ENCODE peak calls at places on chromosomes 4 and X, in eight cellular contexts. L, Z, S, O, Q, M, W and C are unnamed samples.

GRCh38 chr4:159505275-159505975 is 402.5 kb downstream of the RAPGEF2 start:
- DNase-seq in L (no peak), Z (no peak), S (no peak), O (peak; percentile 68), Q (no peak), M (no peak), W (no peak), C (no peak)

GRCh38 chr4:8571702-8572685 is 8.2 kb upstream of the GPR78 start:
- DNase-seq in L (peak; percentile 15), Z (peak; percentile 13), S (no peak), O (no peak), Q (no peak), M (no peak), W (no peak), C (no peak)

GRCh38 chrX:133698298-133698697 is 283.0 kb upstream of the GPC4 start:
- DNase-seq in L (peak; percentile 39), Z (peak; percentile 57), S (no peak), O (peak; percentile 69), Q (no peak), M (no peak), W (no peak), C (peak; percentile 20)

GRCh38 chr4:5979981-5980380 is 38.2 kb downstream of the C4orf50 start:
- DNase-seq in L (no peak), Z (peak; percentile 14), S (peak; percentile 77), O (no peak), Q (peak; percentile 46), M (no peak), W (no peak), C (peak; percentile 33)

GRCh38 chr4:11548529-11549176 is 120.0 kb upstream of the HS3ST1 start:
- DNase-seq in L (peak; percentile 94), Z (no peak), S (no peak), O (no peak), Q (no peak), M (no peak), W (no peak), C (peak; percentile 81)

GRCh38 chrX:154019633-154020499 is at the start of gene IRAK1:
- DNase-seq in L (peak; percentile 18), Z (peak; percentile 52), S (peak; percentile 42), O (peak; percentile 53), Q (no peak), M (no peak), W (peak; percentile 29), C (peak; percentile 57)

GRCh38 chr4:17787315-17787714 is 5.9 kb upstream of the FAM184B start:
- DNase-seq in L (peak; percentile 90), Z (peak; percentile 67), S (no peak), O (peak; percentile 63), Q (no peak), M (no peak), W (no peak), C (peak; percentile 26)

GRCh38 chr4:137993232-137993631 is 248.9 kb downstream of the SLC7A11 start:
- DNase-seq in L (peak; percentile 72), Z (no peak), S (no peak), O (no peak), Q (no peak), M (no peak), W (no peak), C (peak; percentile 1)

GRCh38 chrX:115895678-115896329 is 274.7 kb upstream of the AGTR2 start:
- DNase-seq in L (no peak), Z (no peak), S (no peak), O (no peak), Q (no peak), M (no peak), W (no peak), C (no peak)

GRCh38 chr4:118776166-118776954 is 59.6 kb downstream of the SEC24D start:
- DNase-seq in L (peak; percentile 26), Z (peak; percentile 68), S (no peak), O (peak; percentile 76), Q (no peak), M (no peak), W (no peak), C (peak; percentile 43)

GRCh38 chr4:40227284-40227683 is 30.5 kb downstream of the RHOH start:
- DNase-seq in L (no peak), Z (no peak), S (no peak), O (peak; percentile 49), Q (no peak), M (no peak), W (no peak), C (no peak)

GRCh38 chr4:112708772-112709171 is 71.8 kb downstream of the LARP7 start:
- DNase-seq in L (no peak), Z (no peak), S (no peak), O (no peak), Q (no peak), M (no peak), W (no peak), C (no peak)

GRCh38 chr4:164956766-164957643 is 20.5 kb downstream of the TRIM61 start:
- DNase-seq in L (peak; percentile 43), Z (peak; percentile 64), S (peak; percentile 44), O (peak; percentile 80), Q (peak; percentile 76), M (peak; percentile 36), W (peak; percentile 74), C (peak; percentile 90)

GRCh38 chr4:130812117-130812765 is 1716.3 kb downstream of the C4orf33 start:
- DNase-seq in L (no peak), Z (peak; percentile 10), S (no peak), O (peak; percentile 57), Q (no peak), M (no peak), W (no peak), C (no peak)

GRCh38 chrX:30961387-30961786 is 72.3 kb upstream of the TAB3 start:
- DNase-seq in L (no peak), Z (no peak), S (no peak), O (no peak), Q (no peak), M (no peak), W (no peak), C (no peak)

GRCh38 chr4:187478292-187479205 is 517.0 kb upstream of the ZFP42 start:
- DNase-seq in L (peak; percentile 73), Z (peak; percentile 1), S (no peak), O (peak; percentile 72), Q (no peak), M (no peak), W (no peak), C (peak; percentile 84)

GRCh38 chrX:106894978-106895452 is 8.1 kb downstream of the RIPPLY1 start:
- DNase-seq in L (peak; percentile 77), Z (peak; percentile 75), S (no peak), O (peak; percentile 72), Q (no peak), M (no peak), W (no peak), C (peak; percentile 87)

GRCh38 chr4:154416183-154416543 is 75.4 kb downstream of the DCHS2 start:
- DNase-seq in L (no peak), Z (no peak), S (peak; percentile 55), O (no peak), Q (no peak), M (no peak), W (no peak), C (peak; percentile 36)
- TF ChIP-seq CTCF in L (no peak), Z (no peak), S (no peak), O (no peak), Q (no peak), M (no peak), W (no peak), C (no peak)

DNA sequence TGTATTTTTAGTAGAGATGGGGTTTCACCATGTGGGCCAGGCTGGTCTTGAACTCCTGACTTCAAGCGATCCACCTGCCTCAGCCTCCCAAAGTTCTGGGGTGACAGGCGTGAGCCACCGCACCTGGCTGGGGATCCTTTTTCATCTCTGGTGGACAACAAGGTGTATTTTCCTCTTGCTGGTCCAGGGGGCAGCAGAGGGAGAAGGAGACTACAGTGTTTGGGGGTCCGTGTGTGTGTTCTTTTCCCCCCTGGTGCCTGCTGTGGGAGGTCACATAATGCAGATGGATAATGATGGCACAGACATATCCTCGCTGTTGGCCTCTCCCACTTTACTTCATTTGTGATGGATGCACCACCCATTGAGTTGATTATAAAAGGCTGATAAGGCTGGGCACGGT is 39.0 kb upstream of the CD99 start:
- DNase-seq in L (no peak), Z (no peak), S (no peak), O (no peak), Q (no peak), M (no peak), W (no peak), C (no peak)
- TF ChIP-seq CTCF in L (no peak), Z (peak; percentile 31), S (peak; percentile 39), O (peak; percentile 59), Q (no peak), M (no peak), W (no peak), C (peak; percentile 13)

DNA sequence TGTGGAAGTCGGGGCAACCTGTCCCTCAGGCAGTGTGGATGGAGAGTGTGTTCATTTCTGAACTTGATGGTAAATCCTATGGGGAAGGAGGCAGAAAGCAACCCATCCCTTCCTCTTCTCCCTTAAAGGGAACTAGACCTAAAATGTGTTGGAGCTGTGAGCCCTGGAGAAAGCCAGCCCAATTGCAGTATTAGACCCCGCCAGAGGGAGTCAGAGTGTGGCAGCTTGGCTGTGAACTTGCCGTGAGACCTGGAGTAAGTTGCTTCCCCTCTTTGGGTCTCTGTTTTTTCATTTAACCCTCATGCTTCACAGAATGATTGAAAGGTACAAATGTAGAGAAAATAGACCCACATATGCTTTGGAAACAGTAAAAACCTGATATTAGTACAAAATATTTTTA is 108.7 kb upstream of the PAK3 start:
- DNase-seq in L (no peak), Z (no peak), S (peak; percentile 17), O (no peak), Q (no peak), M (no peak), W (no peak), C (no peak)
- TF ChIP-seq CTCF in L (no peak), Z (peak; percentile 14), S (no peak), O (no peak), Q (no peak), M (no peak), W (no peak), C (no peak)

GRCh38 chr4:3783691-3784306 is 17.6 kb downstream of the ADRA2C start:
- DNase-seq in L (no peak), Z (no peak), S (peak; percentile 57), O (peak; percentile 3), Q (no peak), M (no peak), W (no peak), C (no peak)
- TF ChIP-seq CTCF in L (no peak), Z (peak; percentile 23), S (peak; percentile 40), O (peak; percentile 28), Q (peak; percentile 21), M (no peak), W (no peak), C (no peak)